ENCODE peak calls at places on chromosome 14, in nine cellular contexts. H, F, J, G, B, S, M, A and I are unnamed samples.

GRCh38 chr14:74983343-74983742 is 19.4 kb upstream of the EIF2B2 start:
- DNase-seq in G (no peak), F (no peak), S (no peak), B (no peak), A (no peak), M (no peak), J (no peak), H (no peak), I (no peak)

GRCh38 chr14:94020267-94020666 is 5.9 kb upstream of the OTUB2 start:
- DNase-seq in G (no peak), M (no peak), F (no peak), J (no peak), B (no peak), H (no peak), S (no peak), A (no peak), I (no peak)

GRCh38 chr14:51462182-51462581 is 189.5 kb upstream of the FRMD6 start:
- DNase-seq in S (no peak), A (no peak), F (no peak), H (no peak), B (no peak), M (no peak), J (no peak), G (no peak), I (no peak)

GRCh38 chr14:66206554-66206953 is 279.6 kb upstream of the CCDC196 start:
- DNase-seq in A (no peak), G (no peak), H (no peak), S (no peak), M (no peak), J (no peak), F (no peak), B (no peak), I (no peak)

GRCh38 chr14:74476607-74477006 is 16.5 kb downstream of the NPC2 start:
- DNase-seq in H (no peak), A (no peak), S (no peak), F (no peak), M (no peak), B (no peak), G (no peak), J (no peak), I (no peak)

GRCh38 chr14:102949801-102950451 is 27.5 kb downstream of the AMN start:
- DNase-seq in H (no peak), J (no peak), G (no peak), A (no peak), F (no peak), S (no peak), M (no peak), B (peak; percentile 60), I (no peak)

GRCh38 chr14:39266589-39266870 is 32.8 kb downstream of the MIA2 start:
- DNase-seq in S (peak; percentile 91), H (no peak), J (no peak), B (no peak), F (no peak), M (no peak), A (peak; percentile 45), G (peak; percentile 44), I (no peak)

GRCh38 chr14:74882103-74882920 is 596 bp downstream of the DLST start:
- DNase-seq in A (peak; percentile 45), S (peak; percentile 62), G (peak; percentile 45), F (no peak), H (no peak), M (no peak), B (peak; percentile 34), J (peak; percentile 29), I (no peak)

GRCh38 chr14:24095196-24096068 is 1.3 kb downstream of the PCK2 start:
- DNase-seq in B (peak; percentile 43), M (no peak), S (peak; percentile 96), G (peak; percentile 97), H (no peak), F (no peak), A (peak; percentile 44), J (peak; percentile 78), I (no peak)

GRCh38 chr14:66119805-66120204 is 366.4 kb upstream of the CCDC196 start:
- DNase-seq in G (no peak), B (no peak), A (no peak), F (no peak), J (no peak), S (no peak), H (no peak), M (no peak), I (no peak)

GRCh38 chr14:81447018-81447770 is 47.1 kb upstream of the STON2 start:
- DNase-seq in S (no peak), M (no peak), B (no peak), A (no peak), F (no peak), H (no peak), J (no peak), G (no peak), I (no peak)

GRCh38 chr14:47040490-47040889 is 388.9 kb upstream of the RPL10L start:
- DNase-seq in G (no peak), B (no peak), J (no peak), H (no peak), M (peak; percentile 36), A (no peak), F (no peak), S (no peak), I (no peak)
- TF ChIP-seq CTCF in G (peak; percentile 29), B (no peak), J (no peak), H (no peak), M (peak; percentile 69), A (no peak), F (peak; percentile 52), S (no peak), I (peak; percentile 75)

DNA sequence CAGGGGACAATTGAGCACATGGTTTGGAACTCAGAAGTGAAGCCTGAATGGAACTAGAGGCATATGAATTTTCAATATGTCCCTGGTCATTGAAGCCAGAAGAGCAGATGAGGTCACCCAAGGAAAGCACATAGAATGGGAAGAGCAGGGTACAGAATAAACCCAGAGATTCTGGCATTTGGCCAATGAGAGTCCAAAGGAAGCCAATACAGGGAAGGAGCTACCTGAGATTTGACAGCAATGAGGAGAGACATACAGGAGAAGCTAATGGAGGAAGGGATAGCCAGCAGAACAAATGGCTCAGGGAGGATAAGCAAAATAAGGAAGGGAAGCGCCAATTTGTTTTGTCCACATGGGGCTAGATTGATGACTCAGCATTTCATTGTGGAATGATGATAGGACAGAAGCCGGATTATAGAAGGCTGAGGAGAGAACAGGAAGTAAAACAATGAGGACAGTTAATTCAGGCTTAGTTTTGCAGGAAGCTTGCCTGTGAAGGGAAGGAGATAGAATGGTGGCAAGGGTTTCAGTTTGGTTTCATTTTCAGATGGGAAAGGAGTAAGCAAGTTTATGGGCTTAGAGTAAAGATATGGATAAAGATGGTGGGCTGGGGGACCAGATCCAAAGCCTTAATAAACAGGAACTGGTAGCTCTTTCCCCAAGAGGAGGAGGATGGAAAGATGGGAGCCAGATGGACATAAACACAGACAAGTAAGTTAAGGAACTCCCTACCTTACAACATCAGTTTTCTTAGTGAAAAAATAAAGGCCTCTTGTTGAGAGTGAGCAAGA is 3.2 kb upstream of the SPTSSA start:
- DNase-seq in M (no peak), A (no peak), J (no peak), H (no peak), F (no peak), G (no peak), S (peak; percentile 34), B (no peak), I (no peak)
- TF ChIP-seq CTCF in M (no peak), A (no peak), J (no peak), H (no peak), F (no peak), G (no peak), S (no peak), B (no peak), I (no peak)

GRCh38 chr14:20454645-20455354 is at the start of the genes APEX1 and OSGEP:
- DNase-seq in M (peak; percentile 92), F (peak; percentile 92), G (peak; percentile 96), H (peak; percentile 96), J (peak; percentile 95), B (peak; percentile 98), S (peak; percentile 99), A (peak; percentile 99), I (peak; percentile 86)

GRCh38 chr14:20454359-20454644 is 310 bp downstream of the OSGEP start:
- DNase-seq in S (peak; percentile 90), A (peak; percentile 73), M (no peak), G (no peak), J (no peak), F (no peak), B (no peak), H (no peak), I (no peak)

GRCh38 chr14:20455355-20456300 is 602 bp downstream of the APEX1 start:
- DNase-seq in A (no peak), S (no peak), B (no peak), M (peak; percentile 65), G (peak; percentile 68), F (no peak), H (no peak), J (peak; percentile 80), I (peak; percentile 59)

GRCh38 chr14:20458031-20458789 is 3.0 kb downstream of the PIP4P1 start:
- DNase-seq in G (no peak), H (no peak), J (no peak), B (no peak), S (no peak), M (no peak), A (no peak), F (no peak), I (no peak)

DNA sequence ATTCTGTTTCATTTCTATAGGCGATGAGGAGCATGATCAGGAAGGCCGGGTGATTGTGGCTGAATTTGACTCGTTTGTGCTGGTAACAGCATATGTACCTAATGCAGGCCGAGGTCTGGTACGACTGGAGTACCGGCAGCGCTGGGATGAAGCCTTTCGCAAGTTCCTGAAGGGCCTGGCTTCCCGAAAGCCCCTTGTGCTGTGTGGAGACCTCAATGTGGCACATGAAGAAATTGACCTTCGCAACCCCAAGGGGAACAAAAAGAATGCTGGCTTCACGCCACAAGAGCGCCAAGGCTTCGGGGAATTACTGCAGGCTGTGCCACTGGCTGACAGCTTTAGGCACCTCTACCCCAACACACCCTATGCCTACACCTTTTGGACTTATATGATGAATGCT is 1.9 kb downstream of the APEX1 start:
- DNase-seq in A (no peak), G (no peak), J (no peak), F (no peak), H (no peak), S (no peak), B (no peak), M (no peak), I (no peak)
- TF ChIP-seq CTCF in A (no peak), G (no peak), J (no peak), F (no peak), H (no peak), S (no peak), B (no peak), M (no peak), I (no peak)

DNA sequence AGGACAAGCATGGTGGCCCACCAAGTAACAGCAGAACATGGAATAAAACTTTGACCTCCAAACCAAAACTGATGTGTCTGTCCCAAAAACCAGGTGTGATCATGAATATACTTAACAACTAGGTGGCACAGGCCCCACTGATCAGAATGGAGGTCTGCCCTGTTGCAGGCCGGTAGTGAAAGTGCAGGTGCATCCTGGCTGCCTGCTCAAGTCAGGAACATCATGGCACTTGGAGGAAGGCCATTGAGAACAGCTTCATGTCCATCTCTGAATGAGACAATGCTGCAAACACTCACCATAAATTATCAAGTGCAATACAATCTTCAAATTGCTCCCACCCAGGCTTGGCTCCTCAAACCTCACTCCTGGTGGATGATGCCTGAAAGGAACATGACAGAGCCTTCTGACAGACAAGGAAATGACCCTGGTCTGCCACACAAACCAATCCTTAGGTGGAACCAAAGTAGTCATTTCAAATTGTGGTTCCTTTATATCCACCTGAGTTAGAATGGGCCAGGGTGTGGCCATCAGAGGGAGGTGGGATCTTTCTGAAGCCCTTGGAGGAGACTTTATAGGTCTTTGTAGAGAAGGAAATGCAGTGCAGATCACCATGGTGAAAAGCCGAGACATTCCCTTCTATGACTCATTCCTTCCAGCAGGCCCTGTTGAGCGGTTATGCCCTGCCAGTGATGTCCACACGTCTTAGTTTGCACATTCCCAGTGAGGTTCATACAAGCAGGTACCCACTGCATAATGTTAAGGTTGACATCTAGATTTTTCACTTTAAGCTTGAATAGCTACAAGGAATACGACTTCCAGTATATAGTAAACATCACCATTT is 36.0 kb downstream of the EGLN3 start:
- DNase-seq in S (no peak), M (no peak), A (no peak), J (no peak), G (no peak), B (no peak), H (no peak), F (no peak), I (no peak)
- TF ChIP-seq CTCF in S (no peak), M (no peak), A (no peak), J (no peak), G (no peak), B (no peak), H (no peak), F (no peak), I (no peak)